ENCODE peak calls at places on chromosomes 12 and 14, in nine cellular contexts. A is aorta; R is RWPE2; D is CD8-positive, alpha-beta memory T cell; L is tibial nerve; M is left ventricle myocardium inferior; U is astrocyte; J is mammary epithelial cell; P is ovary. W is an unnamed sample.

GRCh38 chr12:71321531-71321930 is 118.1 kb upstream of the LGR5 start:
- DNase-seq in A (no peak), R (no peak), D (no peak), L (no peak), M (no peak), U (no peak), J (no peak), P (no peak), W (no peak)

GRCh38 chr14:68971411-68972035 is 7.6 kb downstream of the ACTN1 start:
- DNase-seq in A (no peak), R (no peak), D (no peak), L (no peak), M (no peak), U (no peak), J (no peak), P (no peak), W (no peak)

GRCh38 chr12:4451694-4452093 is 6.1 kb upstream of the FGF6 start:
- DNase-seq in A (no peak), R (no peak), D (no peak), L (no peak), M (no peak), U (no peak), J (no peak), P (no peak), W (no peak)

GRCh38 chr12:32116897-32117296 is 10.2 kb downstream of the BICD1 start:
- DNase-seq in A (no peak), R (no peak), D (no peak), L (no peak), M (no peak), U (peak; percentile 78), J (no peak), P (no peak), W (no peak)

GRCh38 chr12:117036046-117036445 is 63.2 kb downstream of the TESC start:
- DNase-seq in A (no peak), R (no peak), D (no peak), L (no peak), M (peak; percentile 65), U (no peak), J (no peak), P (peak; percentile 34), W (no peak)

GRCh38 chr14:54567634-54568561 is 970 bp downstream of the SAMD4A start:
- DNase-seq in A (peak; percentile 83), R (peak; percentile 74), D (peak; percentile 61), L (peak; percentile 44), M (peak; percentile 55), U (peak; percentile 70), J (peak; percentile 45), P (peak; percentile 70), W (peak; percentile 78)

GRCh38 chr12:109259545-109259895 is 49.6 kb downstream of the FOXN4 start:
- DNase-seq in A (no peak), R (no peak), D (no peak), L (no peak), M (no peak), U (no peak), J (no peak), P (no peak), W (no peak)

GRCh38 chr12:12099102-12099501 is 28.4 kb downstream of the BCL2L14 start:
- DNase-seq in A (no peak), R (no peak), D (no peak), L (no peak), M (no peak), U (no peak), J (no peak), P (no peak), W (no peak)

GRCh38 chr12:57093412-57094193 is 4.7 kb downstream of the NAB2 start:
- DNase-seq in A (peak; percentile 89), R (no peak), D (peak; percentile 80), L (peak; percentile 72), M (peak; percentile 75), U (peak; percentile 77), J (peak; percentile 77), P (peak; percentile 92), W (peak; percentile 87)

GRCh38 chr14:31945074-31945613 is 132.0 kb upstream of the ARHGAP5 start:
- DNase-seq in A (no peak), R (no peak), D (no peak), L (no peak), M (no peak), U (no peak), J (no peak), P (no peak), W (peak; percentile 76)

GRCh38 chr14:90547968-90548367 is 151.1 kb downstream of the CALM1 start:
- DNase-seq in A (no peak), R (no peak), D (peak; percentile 3), L (no peak), M (no peak), U (no peak), J (no peak), P (no peak), W (peak; percentile 22)

GRCh38 chr14:103361868-103362267 is 23.3 kb upstream of the MARK3 start:
- DNase-seq in A (no peak), R (peak; percentile 90), D (no peak), L (no peak), M (no peak), U (peak; percentile 96), J (peak; percentile 98), P (no peak), W (no peak)

GRCh38 chr14:63652406-63652805 is 10.7 kb upstream of the WDR89 start:
- DNase-seq in A (no peak), R (no peak), D (no peak), L (no peak), M (no peak), U (no peak), J (no peak), P (no peak), W (no peak)
- H3K27me3 ChIP-seq in A (no peaks in the 10 kb centered on the region), R (no peaks in the 10 kb centered on the region), D (no peaks in the 10 kb centered on the region), L (no peaks in the 10 kb centered on the region), M (no peaks in the 10 kb centered on the region), U (no peaks in the 10 kb centered on the region), J (no peaks in the 10 kb centered on the region), P (no peaks in the 10 kb centered on the region), W (no peaks in the 10 kb centered on the region)

GRCh38 chr12:59452259-59452658 is 143.6 kb upstream of the SLC16A7 start:
- DNase-seq in A (no peak), R (no peak), D (no peak), L (no peak), M (no peak), U (peak; percentile 80), J (peak; percentile 77), P (no peak), W (no peak)
- H3K27ac ChIP-seq in A (no peak overlapping the region), R (peak overlapping the region; percentile 20), D (no peak overlapping the region), L (no peak overlapping the region), M (no peak overlapping the region), U (peak overlapping the region; percentile 79), J (no peak overlapping the region), P (no peak overlapping the region), W (no peak overlapping the region)

DNA sequence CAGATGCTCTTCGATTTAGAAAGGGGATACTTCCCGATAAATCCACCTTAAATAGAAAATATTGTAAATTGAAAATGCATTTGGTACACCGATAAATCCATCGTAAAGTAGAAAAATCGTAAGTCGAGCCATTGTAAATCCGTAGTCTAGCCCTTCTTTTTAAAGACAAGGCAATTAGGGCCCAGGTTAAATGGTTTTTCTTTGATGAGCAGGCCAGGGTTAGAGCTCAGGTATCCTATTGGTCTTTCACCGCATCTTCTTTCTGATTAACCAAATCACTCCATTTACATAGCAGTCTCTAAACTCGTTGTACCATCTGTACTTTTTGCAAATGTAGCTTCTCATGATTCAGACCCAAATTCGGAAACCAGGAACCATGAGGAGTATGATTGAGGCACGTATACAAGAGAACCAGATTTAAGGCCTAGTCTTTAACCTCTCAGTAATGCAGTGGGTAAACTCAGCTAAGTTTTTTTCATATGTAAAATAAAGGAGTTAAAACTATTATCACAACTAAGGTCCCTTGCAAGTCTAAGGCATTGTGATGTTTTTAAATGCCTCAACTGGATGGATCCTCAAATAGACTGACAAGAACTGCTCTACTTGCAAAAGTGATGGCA is 2.2 kb upstream of the YAF2 start:
- DNase-seq in A (no peak), R (no peak), D (no peak), L (no peak), M (no peak), U (no peak), J (no peak), P (no peak), W (no peak)
- H3K27me3 ChIP-seq in A (no peaks in the 10 kb centered on the region), R (no peaks in the 10 kb centered on the region), D (no peaks in the 10 kb centered on the region), L (no peaks in the 10 kb centered on the region), M (no peaks in the 10 kb centered on the region), U (no peaks in the 10 kb centered on the region), J (no peaks in the 10 kb centered on the region), P (no peaks in the 10 kb centered on the region), W (no peaks in the 10 kb centered on the region)

GRCh38 chr14:65803886-65804285 is 391.4 kb downstream of the FUT8 start:
- DNase-seq in A (no peak), R (peak; percentile 2), D (no peak), L (no peak), M (no peak), U (no peak), J (no peak), P (no peak), W (no peak)
- H3K27ac ChIP-seq in A (no peak overlapping the region), R (no peak overlapping the region), D (no peak overlapping the region), L (no peak overlapping the region), M (no peak overlapping the region), U (no peak overlapping the region), J (no peak overlapping the region), P (no peak overlapping the region), W (no peak overlapping the region)